ENCODE peak calls at places on chromosome 14, in five cellular contexts. One of them, this sample, is unnamed.

GRCh38 chr14:101065696-101066694 is 162.5 kb upstream of the RTL1 start:
- DNase-seq in A549: no peak
- DNase-seq in OCI-LY7: no peak
- DNase-seq in fibroblast of mammary gland: no peak
- DNase-seq in psoas muscle: peak; percentile 6
- DNase-seq in this sample: no peak

GRCh38 chr14:50001146-50001998 is 108.5 kb downstream of the ARF6 start:
- DNase-seq in A549: peak; percentile 61
- DNase-seq in OCI-LY7: peak; percentile 80
- DNase-seq in fibroblast of mammary gland: peak; percentile 90
- DNase-seq in psoas muscle: peak; percentile 67
- DNase-seq in this sample: no peak

GRCh38 chr14:58969951-58970751 is 218.3 kb upstream of the DAAM1 start:
- DNase-seq in A549: no peak
- DNase-seq in OCI-LY7: no peak
- DNase-seq in fibroblast of mammary gland: no peak
- DNase-seq in psoas muscle: no peak
- DNase-seq in this sample: peak; percentile 40

GRCh38 chr14:68405959-68406358 is 386.9 kb downstream of the ZFP36L1 start:
- DNase-seq in A549: no peak
- DNase-seq in OCI-LY7: no peak
- DNase-seq in fibroblast of mammary gland: peak; percentile 74
- DNase-seq in psoas muscle: no peak
- DNase-seq in this sample: no peak

GRCh38 chr14:90522585-90523191 is 125.9 kb downstream of the CALM1 start:
- DNase-seq in A549: no peak
- DNase-seq in OCI-LY7: no peak
- DNase-seq in fibroblast of mammary gland: peak; percentile 31
- DNase-seq in psoas muscle: peak; percentile 46
- DNase-seq in this sample: no peak

GRCh38 chr14:54147285-54147684 is 190.7 kb upstream of the BMP4 start:
- DNase-seq in A549: peak; percentile 2
- DNase-seq in OCI-LY7: no peak
- DNase-seq in fibroblast of mammary gland: peak; percentile 4
- DNase-seq in psoas muscle: no peak
- DNase-seq in this sample: no peak

GRCh38 chr14:36271939-36272907 is 48.2 kb downstream of the MBIP start:
- DNase-seq in A549: no peak
- DNase-seq in OCI-LY7: no peak
- DNase-seq in fibroblast of mammary gland: peak; percentile 4
- DNase-seq in psoas muscle: no peak
- DNase-seq in this sample: no peak

GRCh38 chr14:66069830-66070541 is 416.2 kb upstream of the CCDC196 start:
- DNase-seq in A549: no peak
- DNase-seq in OCI-LY7: no peak
- DNase-seq in fibroblast of mammary gland: no peak
- DNase-seq in psoas muscle: no peak
- DNase-seq in this sample: no peak

GRCh38 chr14:76473381-76474263 is 97.7 kb downstream of the ESRRB start:
- DNase-seq in A549: no peak
- DNase-seq in OCI-LY7: no peak
- DNase-seq in fibroblast of mammary gland: no peak
- DNase-seq in psoas muscle: peak; percentile 31
- DNase-seq in this sample: peak; percentile 68

GRCh38 chr14:75658957-75659356 is 1.7 kb downstream of the ERG28 start:
- DNase-seq in A549: no peak
- DNase-seq in OCI-LY7: no peak
- DNase-seq in fibroblast of mammary gland: no peak
- DNase-seq in psoas muscle: no peak
- DNase-seq in this sample: no peak

GRCh38 chr14:100890044-100890443 is 13.5 kb downstream of the RTL1 start:
- DNase-seq in A549: no peak
- DNase-seq in OCI-LY7: no peak
- DNase-seq in fibroblast of mammary gland: no peak
- DNase-seq in psoas muscle: no peak
- DNase-seq in this sample: no peak

GRCh38 chr14:79836577-79836976 is 374.7 kb downstream of the DIO2 start:
- DNase-seq in A549: no peak
- DNase-seq in OCI-LY7: no peak
- DNase-seq in fibroblast of mammary gland: peak; percentile 52
- DNase-seq in psoas muscle: no peak
- DNase-seq in this sample: no peak

GRCh38 chr14:72560331-72560730 is 333.6 kb downstream of the DPF3 start:
- DNase-seq in A549: no peak
- DNase-seq in OCI-LY7: no peak
- DNase-seq in fibroblast of mammary gland: no peak
- DNase-seq in psoas muscle: no peak
- DNase-seq in this sample: no peak

GRCh38 chr14:70887207-70888150 is 19.8 kb upstream of the PCNX1 start:
- DNase-seq in A549: no peak
- DNase-seq in OCI-LY7: no peak
- DNase-seq in fibroblast of mammary gland: peak; percentile 96
- DNase-seq in psoas muscle: no peak
- DNase-seq in this sample: no peak

GRCh38 chr14:56172571-56172971 is 54.4 kb downstream of the PELI2 start:
- DNase-seq in A549: peak; percentile 39
- DNase-seq in OCI-LY7: no peak
- DNase-seq in fibroblast of mammary gland: peak; percentile 88
- DNase-seq in psoas muscle: no peak
- DNase-seq in this sample: no peak

GRCh38 chr14:52610187-52610586 is 57.6 kb downstream of the GPR137C start:
- DNase-seq in A549: no peak
- DNase-seq in OCI-LY7: no peak
- DNase-seq in fibroblast of mammary gland: no peak
- DNase-seq in psoas muscle: no peak
- DNase-seq in this sample: no peak

GRCh38 chr14:55921516-55921915 is 196.7 kb upstream of the PELI2 start:
- DNase-seq in A549: no peak
- DNase-seq in OCI-LY7: no peak
- DNase-seq in fibroblast of mammary gland: no peak
- DNase-seq in psoas muscle: no peak
- DNase-seq in this sample: no peak

GRCh38 chr14:35742032-35742371 is 67.1 kb downstream of the RALGAPA1 start:
- DNase-seq in A549: no peak
- DNase-seq in OCI-LY7: no peak
- DNase-seq in fibroblast of mammary gland: no peak
- DNase-seq in psoas muscle: no peak
- DNase-seq in this sample: no peak

GRCh38 chr14:37047996-37048395 is 124.4 kb downstream of the SLC25A21 start:
- DNase-seq in A549: no peak
- DNase-seq in OCI-LY7: no peak
- DNase-seq in fibroblast of mammary gland: no peak
- DNase-seq in psoas muscle: no peak
- DNase-seq in this sample: no peak

GRCh38 chr14:40336846-40337245 is 904.6 kb upstream of the FBXO33 start:
- DNase-seq in A549: no peak
- DNase-seq in OCI-LY7: no peak
- DNase-seq in fibroblast of mammary gland: no peak
- DNase-seq in psoas muscle: no peak
- DNase-seq in this sample: no peak

GRCh38 chr14:39617537-39617936 is 185.3 kb upstream of the FBXO33 start:
- DNase-seq in A549: no peak
- DNase-seq in OCI-LY7: no peak
- DNase-seq in fibroblast of mammary gland: no peak
- DNase-seq in psoas muscle: no peak
- DNase-seq in this sample: no peak

GRCh38 chr14:49659526-49660455 is 24.7 kb upstream of the DNAAF2 start:
- DNase-seq in A549: peak; percentile 29
- DNase-seq in OCI-LY7: no peak
- DNase-seq in fibroblast of mammary gland: no peak
- DNase-seq in psoas muscle: no peak
- DNase-seq in this sample: no peak

GRCh38 chr14:61421212-61421923 is 100.0 kb downstream of the PRKCH start:
- DNase-seq in A549: no peak
- DNase-seq in OCI-LY7: no peak
- DNase-seq in fibroblast of mammary gland: no peak
- DNase-seq in psoas muscle: no peak
- DNase-seq in this sample: no peak

GRCh38 chr14:85531141-85531593 is 1.2 kb downstream of the FLRT2 start:
- DNase-seq in A549: peak; percentile 79
- DNase-seq in OCI-LY7: no peak
- DNase-seq in fibroblast of mammary gland: peak; percentile 83
- DNase-seq in psoas muscle: peak; percentile 56
- DNase-seq in this sample: peak; percentile 63

GRCh38 chr14:73463411-73463810 is 5.1 kb upstream of the NUMB start:
- DNase-seq in A549: peak; percentile 52
- DNase-seq in OCI-LY7: no peak
- DNase-seq in fibroblast of mammary gland: peak; percentile 100
- DNase-seq in psoas muscle: peak; percentile 47
- DNase-seq in this sample: no peak

GRCh38 chr14:97107070-97107469 is 309.9 kb downstream of the VRK1 start:
- DNase-seq in A549: peak; percentile 34
- DNase-seq in OCI-LY7: no peak
- DNase-seq in fibroblast of mammary gland: peak; percentile 54
- DNase-seq in psoas muscle: no peak
- DNase-seq in this sample: no peak

GRCh38 chr14:58151264-58151700 is 731 bp downstream of the ARMH4 start:
- DNase-seq in A549: no peak
- DNase-seq in OCI-LY7: no peak
- DNase-seq in fibroblast of mammary gland: peak; percentile 7
- DNase-seq in psoas muscle: no peak
- DNase-seq in this sample: no peak

GRCh38 chr14:63276492-63277342 is 42.0 kb downstream of the GPHB5 start:
- DNase-seq in A549: peak; percentile 43
- DNase-seq in OCI-LY7: peak; percentile 48
- DNase-seq in fibroblast of mammary gland: peak; percentile 64
- DNase-seq in psoas muscle: no peak
- DNase-seq in this sample: no peak

GRCh38 chr14:61342486-61342885 is 21.1 kb downstream of the PRKCH start:
- DNase-seq in A549: no peak
- DNase-seq in OCI-LY7: no peak
- DNase-seq in fibroblast of mammary gland: no peak
- DNase-seq in psoas muscle: no peak
- DNase-seq in this sample: no peak

GRCh38 chr14:105317546-105317945 is 3.0 kb downstream of the PACS2 start:
- DNase-seq in A549: no peak
- DNase-seq in OCI-LY7: no peak
- DNase-seq in fibroblast of mammary gland: peak; percentile 60
- DNase-seq in psoas muscle: peak; percentile 49
- DNase-seq in this sample: no peak
- TF ChIP-seq CTCF in A549: no peak
- TF ChIP-seq CTCF in OCI-LY7: no peak
- TF ChIP-seq CTCF in fibroblast of mammary gland: peak; percentile 5
- TF ChIP-seq CTCF in psoas muscle: no peak
- TF ChIP-seq CTCF in this sample: no peak

DNA sequence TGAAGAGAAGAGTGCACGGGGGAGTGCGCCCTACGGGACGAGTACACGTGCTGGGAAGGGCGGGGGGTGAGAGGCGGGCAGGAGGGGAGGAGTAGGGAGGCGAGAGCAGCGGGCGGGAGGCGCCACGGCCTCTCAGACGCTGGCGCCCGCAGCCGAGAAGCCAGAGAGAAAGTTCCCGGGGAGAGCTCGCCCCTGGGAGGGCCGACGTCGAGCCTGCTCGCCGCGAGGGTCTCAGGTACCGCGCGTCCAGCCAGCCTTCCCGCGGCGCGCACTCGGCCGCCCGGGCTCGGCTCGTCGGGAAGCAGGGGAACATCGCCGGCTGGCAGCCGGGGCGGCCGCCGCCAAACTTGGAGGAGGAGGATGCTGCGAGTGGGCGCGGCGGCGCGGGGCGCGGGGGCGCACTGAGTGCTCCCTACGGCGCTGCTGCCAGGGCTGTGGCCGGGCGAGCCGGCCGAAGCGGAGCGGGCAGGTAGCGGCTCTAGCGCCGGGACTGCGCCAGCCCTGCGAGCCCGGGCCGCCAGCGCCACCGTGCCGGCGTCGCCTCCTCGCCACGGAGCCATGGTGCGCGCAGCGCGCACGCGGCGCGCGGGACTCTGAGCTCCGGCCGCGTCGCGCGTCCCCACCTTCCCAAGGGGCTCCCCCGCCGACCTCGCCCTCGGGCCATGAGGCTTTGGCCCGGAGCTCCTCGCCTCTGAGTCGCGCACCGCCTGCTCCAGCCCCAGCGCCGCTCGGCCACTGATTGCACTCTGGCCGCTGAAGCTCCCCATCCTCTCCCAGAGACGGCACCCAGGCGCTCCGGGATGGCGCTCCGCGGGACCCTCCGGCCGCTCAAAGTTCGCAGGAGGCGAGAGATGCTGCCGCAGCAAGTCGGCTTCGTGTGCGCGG is at the start of gene SLC24A4:
- DNase-seq in A549: peak; percentile 24
- DNase-seq in OCI-LY7: no peak
- DNase-seq in fibroblast of mammary gland: no peak
- DNase-seq in psoas muscle: peak; percentile 18
- DNase-seq in this sample: peak; percentile 51
- TF ChIP-seq CTCF in A549: no peak
- TF ChIP-seq CTCF in OCI-LY7: no peak
- TF ChIP-seq CTCF in fibroblast of mammary gland: no peak
- TF ChIP-seq CTCF in psoas muscle: no peak
- TF ChIP-seq CTCF in this sample: no peak

DNA sequence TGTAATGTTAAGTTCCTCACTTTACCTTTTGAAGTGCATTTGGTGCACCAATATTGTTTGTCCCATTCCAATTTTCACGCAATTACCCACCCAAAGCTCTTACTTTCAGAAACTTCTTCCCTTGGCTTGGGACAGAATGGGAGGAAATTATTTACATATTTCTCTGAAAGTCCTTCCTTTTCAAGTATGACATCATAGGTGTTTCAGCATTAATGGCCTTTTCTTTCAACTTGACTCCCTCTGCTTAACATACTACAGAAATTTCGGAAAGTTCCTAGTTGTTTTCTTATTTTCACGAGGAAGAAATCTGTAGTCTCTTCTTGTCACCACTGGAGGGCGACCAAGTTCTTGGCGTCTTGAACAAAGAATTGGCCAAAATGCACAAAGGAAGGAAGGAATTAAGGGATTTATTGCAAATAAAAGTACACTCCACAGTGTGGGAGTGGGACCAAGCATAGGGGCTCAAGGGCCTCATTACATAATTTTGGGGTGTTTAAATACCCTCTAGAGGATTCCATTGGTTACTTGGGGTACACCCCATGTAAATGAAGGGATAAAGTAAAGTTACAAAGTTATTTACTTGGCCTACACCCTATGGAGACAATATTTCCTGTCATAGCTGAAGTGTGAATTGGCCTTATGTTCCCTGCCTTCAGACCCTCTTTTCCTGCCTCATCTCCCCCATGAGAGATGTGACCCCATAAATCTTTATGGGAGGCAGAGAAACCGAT is 70.5 kb downstream of the RPL10L start:
- DNase-seq in A549: peak; percentile 67
- DNase-seq in OCI-LY7: peak; percentile 41
- DNase-seq in fibroblast of mammary gland: peak; percentile 41
- DNase-seq in psoas muscle: no peak
- DNase-seq in this sample: no peak
- TF ChIP-seq CTCF in A549: peak; percentile 57
- TF ChIP-seq CTCF in OCI-LY7: peak; percentile 84
- TF ChIP-seq CTCF in fibroblast of mammary gland: peak; percentile 58
- TF ChIP-seq CTCF in psoas muscle: no peak
- TF ChIP-seq CTCF in this sample: peak; percentile 75

DNA sequence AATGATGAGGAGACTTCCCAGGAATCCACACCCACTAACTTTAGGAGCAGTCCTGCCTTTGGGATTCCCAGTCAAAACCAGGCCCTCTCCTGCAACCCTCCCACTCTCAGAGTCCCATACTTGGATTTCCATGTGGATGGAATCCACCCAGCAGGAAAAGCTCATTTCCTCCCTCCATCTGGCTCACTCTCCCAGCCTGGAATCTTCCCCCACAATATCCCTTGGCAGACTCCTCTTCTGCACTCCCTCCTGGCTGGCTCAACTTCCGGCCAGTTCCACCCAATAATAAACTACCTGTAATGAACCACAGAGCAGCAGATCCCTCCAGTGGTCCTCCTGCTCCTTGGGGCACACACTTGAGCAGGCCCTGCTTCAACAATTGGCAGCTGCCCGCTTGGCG is 102.8 kb upstream of the EGLN3 start:
- DNase-seq in A549: no peak
- DNase-seq in OCI-LY7: no peak
- DNase-seq in fibroblast of mammary gland: peak; percentile 69
- DNase-seq in psoas muscle: peak; percentile 50
- DNase-seq in this sample: no peak
- TF ChIP-seq CTCF in A549: no peak
- TF ChIP-seq CTCF in OCI-LY7: no peak
- TF ChIP-seq CTCF in fibroblast of mammary gland: peak; percentile 17
- TF ChIP-seq CTCF in psoas muscle: no peak
- TF ChIP-seq CTCF in this sample: no peak